ENCODE peak calls at places on chromosomes 13 and 19, in eight cellular contexts. D is NCI-H446, U is sciatic nerve, Q is AG08396, G is hypothalamus, P is lung microvascular endothelial cell, N is activated gamma-delta T cell, X is A549. A is an unnamed sample.

GRCh38 chr19:18763674-18764590 is 27.2 kb downstream of the COMP start:
- DNase-seq in P (peak), G (no peak), D (peak), N (no peak), U (no peak), X (no peak), Q (peak), A (peak)

GRCh38 chr19:35620001-35620400 is 7.5 kb downstream of the HAUS5 start:
- DNase-seq in D (no peak), U (no peak), G (no peak), N (no peak), X (no peak), Q (no peak), P (no peak), A (peak)

GRCh38 chr19:30049844-30050667 is 108.0 kb downstream of the URI1 start:
- DNase-seq in G (no peak), U (no peak), Q (no peak), P (no peak), D (no peak), X (no peak), N (no peak), A (peak)

GRCh38 chr19:30941591-30941990 is 407.6 kb downstream of the TSHZ3 start:
- DNase-seq in G (no peak), P (no peak), U (no peak), D (no peak), X (no peak), N (no peak), Q (no peak), A (no peak)

GRCh38 chr13:107669356-107669755 is 546.0 kb downstream of the LIG4 start:
- DNase-seq in G (no peak), U (no peak), P (no peak), N (no peak), X (no peak), Q (no peak), D (peak), A (no peak)

GRCh38 chr19:44772969-44773368 is 4.7 kb upstream of the CBLC start:
- DNase-seq in X (no peak), P (no peak), D (peak), N (no peak), U (no peak), G (no peak), Q (no peak), A (no peak)

GRCh38 chr19:28468701-28469459 is 744.1 kb downstream of the UQCRFS1 start:
- DNase-seq in U (peak), P (no peak), Q (peak), X (no peak), G (no peak), N (no peak), D (no peak), A (peak)

GRCh38 chr13:92549275-92549674 is 677.3 kb upstream of the GPC6 start:
- DNase-seq in P (no peak), N (no peak), X (no peak), G (no peak), U (no peak), Q (no peak), D (no peak), A (no peak)

GRCh38 chr13:113404723-113405471 is 41.0 kb upstream of the GRTP1 start:
- DNase-seq in N (no peak), G (no peak), P (no peak), D (no peak), Q (no peak), U (no peak), X (no peak), A (peak)

GRCh38 chr13:112066624-112067004 is 335 bp upstream of the SOX1 start:
- DNase-seq in U (no peak), N (no peak), D (no peak), G (peak), X (no peak), Q (no peak), P (peak), A (peak)

GRCh38 chr19:32719611-32720059 is at the start of gene TDRD12:
- DNase-seq in D (no peak), N (no peak), X (no peak), G (no peak), U (no peak), Q (no peak), P (no peak), A (peak)

GRCh38 chr19:57452307-57452706 is 4.6 kb downstream of the VN1R1 start:
- DNase-seq in P (no peak), X (no peak), N (no peak), Q (no peak), U (no peak), D (no peak), G (no peak), A (peak)

GRCh38 chr19:39109641-39110040 is 15.9 kb upstream of the PAK4 start:
- DNase-seq in U (no peak), Q (no peak), D (no peak), N (no peak), P (no peak), X (no peak), G (no peak), A (peak)

GRCh38 chr19:32313866-32314265 is 31.5 kb upstream of the ZNF507 start:
- DNase-seq in U (no peak), Q (no peak), N (no peak), D (no peak), G (no peak), X (no peak), P (no peak), A (no peak)

GRCh38 chr19:30423481-30423880 is 51.3 kb downstream of the ZNF536 start:
- DNase-seq in P (no peak), G (no peak), Q (no peak), N (no peak), U (no peak), D (no peak), X (no peak), A (no peak)

GRCh38 chr13:47904891-47905290 is 96.2 kb downstream of the SUCLA2 start:
- DNase-seq in X (no peak), Q (no peak), N (no peak), G (no peak), U (no peak), D (no peak), P (peak), A (no peak)

GRCh38 chr19:46859637-46860124 is 1.1 kb upstream of the ARHGAP35 start:
- DNase-seq in X (peak), N (no peak), Q (no peak), P (no peak), U (peak), G (no peak), D (peak), A (peak)

GRCh38 chr13:83117046-83117445 is 765.2 kb downstream of the SLITRK1 start:
- DNase-seq in N (no peak), D (no peak), U (no peak), P (no peak), Q (no peak), G (no peak), X (no peak), A (no peak)

GRCh38 chr19:611506-611869 is 21.8 kb downstream of the HCN2 start:
- DNase-seq in G (no peak), D (no peak), U (no peak), Q (peak), P (no peak), X (no peak), N (no peak), A (peak)

GRCh38 chr13:45195421-45195820 is 5.4 kb downstream of the KCTD4 start:
- DNase-seq in P (peak), D (no peak), U (no peak), N (no peak), X (no peak), G (no peak), Q (no peak), A (no peak)

GRCh38 chr13:33224686-33225085 is 60.9 kb downstream of the STARD13 start:
- DNase-seq in U (no peak), G (no peak), N (no peak), X (no peak), Q (no peak), D (no peak), P (peak), A (no peak)

GRCh38 chr13:71046360-71047079 is 820.5 kb downstream of the DACH1 start:
- DNase-seq in G (no peak), X (no peak), N (no peak), P (no peak), D (no peak), U (no peak), Q (no peak), A (no peak)

GRCh38 chr13:110964229-110965037 is 49.6 kb upstream of the ANKRD10 start:
- DNase-seq in G (no peak), U (no peak), Q (no peak), P (no peak), N (no peak), D (no peak), X (no peak), A (no peak)

GRCh38 chr13:26584713-26585112 is 27.2 kb downstream of the WASF3 start:
- DNase-seq in G (no peak), Q (no peak), P (peak), U (no peak), D (no peak), X (no peak), N (no peak), A (peak)

GRCh38 chr19:46704379-46705076 is 12.4 kb downstream of the PRKD2 start:
- DNase-seq in U (peak), G (no peak), P (peak), Q (peak), D (peak), N (peak), X (peak), A (peak)

GRCh38 chr13:49858183-49858856 is 65.8 kb upstream of the KPNA3 start:
- DNase-seq in D (no peak), P (no peak), U (no peak), X (peak), Q (peak), N (no peak), G (no peak), A (peak)

GRCh38 chr13:69579351-69579750 is 528.3 kb upstream of the ATXN8OS start:
- DNase-seq in U (no peak), Q (no peak), D (peak), P (no peak), X (no peak), G (no peak), N (no peak), A (no peak)

GRCh38 chr19:7869453-7869909 is 4.7 kb downstream of the PRR36 start:
- DNase-seq in D (no peak), P (peak), U (peak), N (peak), G (no peak), X (no peak), Q (peak), A (peak)

GRCh38 chr19:39133431-39134270 is 8.1 kb downstream of the PAK4 start:
- DNase-seq in P (no peak), G (no peak), N (no peak), Q (no peak), U (no peak), X (no peak), D (no peak), A (peak)